ENCODE peak calls at places on chromosomes 11 and 22, in seven cellular contexts. V is M059J; P is HFFc6; F is naive thymus-derived CD8-positive, alpha-beta T cell; R is activated CD8-positive, alpha-beta memory T cell treated with anti-CD3 and anti-CD28 coated beads, Interleukin-2, amount 10 ng/mL, durations not matched to agents 7 days and 5 days; B is activated naive CD4-positive, alpha-beta T cell treated with anti-CD3 and anti-CD28 coated beads, Interleukin-2, amount 50 U/mL, for 16 hours; A is stimulated activated CD8-positive, alpha-beta memory T cell treated with anti-CD3 and anti-CD28 coated beads, Interleukin-15, amount 100 ng/mL, for 24 hours. Y is an unnamed sample.

GRCh38 chr22:44116331-44116730 is 64.4 kb upstream of the PARVG start:
- DNase-seq in V (no peak), P (no peak), F (no peak), R (no peak), B (no peak), A (no peak), Y (no peak)

GRCh38 chr11:107697291-107697690 is 14.6 kb downstream of the SLN start:
- DNase-seq in V (no peak), P (no peak), F (no peak), R (no peak), B (no peak), A (no peak), Y (no peak)

GRCh38 chr11:111523343-111523742 is 8.8 kb downstream of the HOATZ start:
- DNase-seq in V (no peak), P (no peak), F (no peak), R (no peak), B (no peak), A (no peak), Y (no peak)

GRCh38 chr11:72787262-72788104 is 6.4 kb downstream of the STARD10 start:
- DNase-seq in V (no peak), P (no peak), F (no peak), R (no peak), B (no peak), A (no peak), Y (peak)

GRCh38 chr11:69344570-69345145 is 50.7 kb downstream of the MYEOV start:
- DNase-seq in V (no peak), P (no peak), F (no peak), R (peak), B (no peak), A (no peak), Y (no peak)

GRCh38 chr11:119680899-119681370 is 48.1 kb downstream of the NECTIN1 start:
- DNase-seq in V (no peak), P (no peak), F (no peak), R (no peak), B (no peak), A (no peak), Y (no peak)

GRCh38 chr11:114315749-114316368 is 19.7 kb downstream of the NNMT start:
- DNase-seq in V (no peak), P (no peak), F (no peak), R (no peak), B (no peak), A (no peak), Y (no peak)

GRCh38 chr11:33125611-33126010 is 35.7 kb downstream of the CSTF3 start:
- DNase-seq in V (no peak), P (no peak), F (no peak), R (no peak), B (no peak), A (no peak), Y (no peak)

GRCh38 chr22:35549338-35549737 is 8.7 kb downstream of the RASD2 start:
- DNase-seq in V (no peak), P (no peak), F (no peak), R (no peak), B (no peak), A (no peak), Y (no peak)

GRCh38 chr11:86069408-86070086 is 663 bp upstream of the PICALM start:
- DNase-seq in V (peak), P (peak), F (no peak), R (no peak), B (no peak), A (no peak), Y (no peak)

GRCh38 chr11:46369458-46370152 is 11.9 kb upstream of the MDK start:
- DNase-seq in V (peak), P (peak), F (peak), R (peak), B (peak), A (no peak), Y (peak)

Y was measured in neural progenitor cell.